ENCODE peak calls at places on chromosomes 11 and 22, in six cellular contexts. One of them, this sample, is unnamed.
A peak's percentile ranks its signal among the peaks of the same experiment; 100 is the strongest.

GRCh38 chr22:37383342-37383741 is 43.9 kb downstream of the ELFN2 start:
- DNase-seq in hypothalamus: no peak
- DNase-seq in caudate nucleus: no peak
- DNase-seq in AG04449: no peak
- DNase-seq in M059J: no peak
- DNase-seq in activated naive CD8-positive, alpha-beta T cell treated with anti-CD3 and anti-CD28 coated beads, Interleukin-2, amount 50 U/mL, for 24 hours: no peak
- DNase-seq in this sample: no peak

GRCh38 chr22:44848791-44849410 is 96.5 kb downstream of the ARHGAP8 start:
- DNase-seq in activated naive CD8-positive, alpha-beta T cell treated with anti-CD3 and anti-CD28 coated beads, Interleukin-2, amount 50 U/mL, for 24 hours: no peak
- DNase-seq in hypothalamus: no peak
- DNase-seq in AG04449: no peak
- DNase-seq in M059J: no peak
- DNase-seq in caudate nucleus: no peak
- DNase-seq in this sample: no peak

GRCh38 chr11:102144357-102145342 is 34.4 kb downstream of the YAP1 start:
- DNase-seq in AG04449: no peak
- DNase-seq in activated naive CD8-positive, alpha-beta T cell treated with anti-CD3 and anti-CD28 coated beads, Interleukin-2, amount 50 U/mL, for 24 hours: no peak
- DNase-seq in hypothalamus: no peak
- DNase-seq in M059J: peak; percentile 66
- DNase-seq in caudate nucleus: no peak
- DNase-seq in this sample: peak; percentile 34

GRCh38 chr22:38513063-38513462 is 7.0 kb upstream of the DDX17 start:
- DNase-seq in AG04449: no peak
- DNase-seq in hypothalamus: no peak
- DNase-seq in M059J: no peak
- DNase-seq in caudate nucleus: no peak
- DNase-seq in activated naive CD8-positive, alpha-beta T cell treated with anti-CD3 and anti-CD28 coated beads, Interleukin-2, amount 50 U/mL, for 24 hours: peak; percentile 33
- DNase-seq in this sample: no peak

GRCh38 chr11:117876341-117877119 is at the start of gene FXYD6:
- DNase-seq in caudate nucleus: peak; percentile 27
- DNase-seq in M059J: no peak
- DNase-seq in activated naive CD8-positive, alpha-beta T cell treated with anti-CD3 and anti-CD28 coated beads, Interleukin-2, amount 50 U/mL, for 24 hours: no peak
- DNase-seq in hypothalamus: no peak
- DNase-seq in AG04449: no peak
- DNase-seq in this sample: no peak

GRCh38 chr22:46969491-46969890 is 207.0 kb downstream of the TBC1D22A start:
- DNase-seq in activated naive CD8-positive, alpha-beta T cell treated with anti-CD3 and anti-CD28 coated beads, Interleukin-2, amount 50 U/mL, for 24 hours: peak; percentile 76
- DNase-seq in M059J: no peak
- DNase-seq in caudate nucleus: no peak
- DNase-seq in hypothalamus: no peak
- DNase-seq in AG04449: no peak
- DNase-seq in this sample: no peak

GRCh38 chr11:79487412-79487811 is 46.6 kb upstream of the TENM4 start:
- DNase-seq in AG04449: no peak
- DNase-seq in M059J: no peak
- DNase-seq in hypothalamus: no peak
- DNase-seq in caudate nucleus: no peak
- DNase-seq in activated naive CD8-positive, alpha-beta T cell treated with anti-CD3 and anti-CD28 coated beads, Interleukin-2, amount 50 U/mL, for 24 hours: no peak
- DNase-seq in this sample: no peak

GRCh38 chr22:26439559-26439958 is 10.5 kb downstream of the ASPHD2 start:
- DNase-seq in AG04449: no peak
- DNase-seq in hypothalamus: no peak
- DNase-seq in caudate nucleus: no peak
- DNase-seq in activated naive CD8-positive, alpha-beta T cell treated with anti-CD3 and anti-CD28 coated beads, Interleukin-2, amount 50 U/mL, for 24 hours: no peak
- DNase-seq in M059J: no peak
- DNase-seq in this sample: no peak

GRCh38 chr11:97909544-97910394 is 1111.0 kb upstream of the CNTN5 start:
- DNase-seq in M059J: peak; percentile 64
- DNase-seq in hypothalamus: no peak
- DNase-seq in AG04449: peak; percentile 16
- DNase-seq in caudate nucleus: no peak
- DNase-seq in activated naive CD8-positive, alpha-beta T cell treated with anti-CD3 and anti-CD28 coated beads, Interleukin-2, amount 50 U/mL, for 24 hours: no peak
- DNase-seq in this sample: no peak

GRCh38 chr22:24954114-24954463 is 1.6 kb downstream of the KIAA1671 start:
- DNase-seq in caudate nucleus: no peak
- DNase-seq in hypothalamus: no peak
- DNase-seq in AG04449: no peak
- DNase-seq in M059J: peak; percentile 15
- DNase-seq in activated naive CD8-positive, alpha-beta T cell treated with anti-CD3 and anti-CD28 coated beads, Interleukin-2, amount 50 U/mL, for 24 hours: no peak
- DNase-seq in this sample: no peak

GRCh38 chr11:46674463-46675287 is 25.7 kb downstream of the ARHGAP1 start:
- DNase-seq in AG04449: no peak
- DNase-seq in M059J: peak; percentile 32
- DNase-seq in caudate nucleus: no peak
- DNase-seq in activated naive CD8-positive, alpha-beta T cell treated with anti-CD3 and anti-CD28 coated beads, Interleukin-2, amount 50 U/mL, for 24 hours: no peak
- DNase-seq in hypothalamus: no peak
- DNase-seq in this sample: no peak

GRCh38 chr11:115759622-115760527 is 255.7 kb upstream of the CADM1 start:
- DNase-seq in M059J: no peak
- DNase-seq in activated naive CD8-positive, alpha-beta T cell treated with anti-CD3 and anti-CD28 coated beads, Interleukin-2, amount 50 U/mL, for 24 hours: no peak
- DNase-seq in caudate nucleus: no peak
- DNase-seq in hypothalamus: peak; percentile 25
- DNase-seq in AG04449: no peak
- DNase-seq in this sample: no peak

GRCh38 chr22:46764140-46764680 is 1.8 kb downstream of the TBC1D22A start:
- DNase-seq in AG04449: no peak
- DNase-seq in hypothalamus: no peak
- DNase-seq in caudate nucleus: no peak
- DNase-seq in M059J: no peak
- DNase-seq in activated naive CD8-positive, alpha-beta T cell treated with anti-CD3 and anti-CD28 coated beads, Interleukin-2, amount 50 U/mL, for 24 hours: no peak
- DNase-seq in this sample: no peak

GRCh38 chr11:37946155-37946766 is 1348.2 kb upstream of the RAG2 start:
- DNase-seq in caudate nucleus: no peak
- DNase-seq in hypothalamus: no peak
- DNase-seq in activated naive CD8-positive, alpha-beta T cell treated with anti-CD3 and anti-CD28 coated beads, Interleukin-2, amount 50 U/mL, for 24 hours: peak; percentile 8
- DNase-seq in M059J: peak; percentile 18
- DNase-seq in AG04449: no peak
- DNase-seq in this sample: peak; percentile 65

GRCh38 chr11:1762537-1763302 is 1.0 kb downstream of the CTSD start:
- DNase-seq in AG04449: no peak
- DNase-seq in hypothalamus: no peak
- DNase-seq in caudate nucleus: no peak
- DNase-seq in M059J: peak; percentile 90
- DNase-seq in activated naive CD8-positive, alpha-beta T cell treated with anti-CD3 and anti-CD28 coated beads, Interleukin-2, amount 50 U/mL, for 24 hours: no peak
- DNase-seq in this sample: peak; percentile 74

GRCh38 chr11:101706541-101706940 is 122.7 kb upstream of the TRPC6 start:
- DNase-seq in M059J: peak; percentile 59
- DNase-seq in caudate nucleus: no peak
- DNase-seq in hypothalamus: no peak
- DNase-seq in AG04449: no peak
- DNase-seq in activated naive CD8-positive, alpha-beta T cell treated with anti-CD3 and anti-CD28 coated beads, Interleukin-2, amount 50 U/mL, for 24 hours: no peak
- DNase-seq in this sample: peak; percentile 85

GRCh38 chr11:1639102-1639620 is 9.6 kb downstream of the KRTAP5-5 start:
- DNase-seq in M059J: peak; percentile 18
- DNase-seq in hypothalamus: no peak
- DNase-seq in AG04449: no peak
- DNase-seq in activated naive CD8-positive, alpha-beta T cell treated with anti-CD3 and anti-CD28 coated beads, Interleukin-2, amount 50 U/mL, for 24 hours: no peak
- DNase-seq in caudate nucleus: no peak
- DNase-seq in this sample: no peak

GRCh38 chr11:34175284-34176019 is 70.0 kb downstream of the NAT10 start:
- DNase-seq in activated naive CD8-positive, alpha-beta T cell treated with anti-CD3 and anti-CD28 coated beads, Interleukin-2, amount 50 U/mL, for 24 hours: no peak
- DNase-seq in M059J: no peak
- DNase-seq in caudate nucleus: no peak
- DNase-seq in hypothalamus: no peak
- DNase-seq in AG04449: no peak
- DNase-seq in this sample: no peak